ENCODE peak calls at places on chromosomes 1 and 21, in five cellular contexts. Z, D, A, R and G are unnamed samples.

GRCh38 chr1:40312238-40313205 is 4.6 kb downstream of the COL9A2 start:
- DNase-seq in R (no peak), A (no peak), Z (peak), D (no peak), G (no peak)

GRCh38 chr21:34560609-34561008 is 48.6 kb upstream of the KCNE1 start:
- DNase-seq in D (no peak), A (no peak), Z (no peak), R (no peak), G (no peak)

GRCh38 chr1:26372039-26372438 is 511 bp downstream of the ZNF683 start:
- DNase-seq in D (peak), Z (no peak), A (no peak), R (no peak), G (no peak)

GRCh38 chr1:176854725-176855433 is 309.6 kb downstream of the ASTN1 start:
- DNase-seq in A (no peak), D (no peak), R (no peak), Z (no peak), G (no peak)

GRCh38 chr1:86089765-86090164 is 66.8 kb downstream of the COL24A1 start:
- DNase-seq in A (no peak), D (no peak), R (no peak), Z (no peak), G (no peak)

GRCh38 chr1:23896491-23896890 is 16.7 kb downstream of the CNR2 start:
- DNase-seq in A (no peak), Z (no peak), D (no peak), R (no peak), G (no peak)

GRCh38 chr1:204455063-204455830 is 39.4 kb downstream of the PIK3C2B start:
- DNase-seq in A (no peak), D (no peak), R (no peak), Z (no peak), G (no peak)

GRCh38 chr1:226360106-226360746 is 47.7 kb downstream of the PARP1 start:
- DNase-seq in D (no peak), A (no peak), Z (no peak), R (no peak), G (no peak)

GRCh38 chr1:162215902-162216301 is 146.4 kb downstream of the NOS1AP start:
- DNase-seq in D (no peak), Z (peak), R (no peak), A (no peak), G (no peak)

GRCh38 chr1:16984717-16985116 is 4.3 kb upstream of the MFAP2 start:
- DNase-seq in R (no peak), A (peak), D (peak), Z (peak), G (no peak)

GRCh38 chr1:240337795-240338194 is 246.1 kb downstream of the FMN2 start:
- DNase-seq in D (no peak), A (peak), R (no peak), Z (no peak), G (peak)

GRCh38 chr1:14366361-14367018 is 232.0 kb upstream of the KAZN start:
- DNase-seq in A (no peak), Z (no peak), R (no peak), D (no peak), G (no peak)

GRCh38 chr1:152776361-152776760 is 1.4 kb downstream of the LCE1F start:
- DNase-seq in Z (no peak), A (no peak), R (no peak), D (no peak), G (no peak)